ENCODE peak calls at places on chromosomes 16 and 17, in four cellular contexts. C is neural progenitor cell, Z is HAP-1, Q is mammary epithelial cell. K is an unnamed sample.

GRCh38 chr17:41544497-41544896 is 16.4 kb upstream of the KRT19 start:
- DNase-seq in C (peak; percentile 48), Q (no peak), Z (no peak), K (no peak)

GRCh38 chr16:68608330-68608729 is 36.8 kb upstream of the CDH3 start:
- DNase-seq in Z (no peak), C (no peak), Q (no peak), K (no peak)

GRCh38 chr16:88130016-88130415 is 178.8 kb downstream of the BANP start:
- DNase-seq in Q (no peak), C (no peak), Z (no peak), K (no peak)

GRCh38 chr17:61235821-61236197 is 163.8 kb upstream of the TBX2 start:
- DNase-seq in C (peak; percentile 10), Z (peak; percentile 74), Q (peak; percentile 38), K (no peak)

GRCh38 chr16:85413713-85414663 is 199.1 kb upstream of the GSE1 start:
- DNase-seq in Q (no peak), C (no peak), Z (no peak), K (no peak)

GRCh38 chr16:26195225-26195624 is 503.5 kb downstream of the HS3ST4 start:
- DNase-seq in Q (no peak), C (no peak), Z (no peak), K (no peak)

GRCh38 chr17:82332669-82333278 is 792 bp downstream of the SECTM1 start:
- DNase-seq in Q (peak; percentile 46), C (no peak), Z (no peak), K (peak; percentile 47)

GRCh38 chr17:66337866-66338472 is 35.6 kb downstream of the PRKCA start:
- DNase-seq in C (no peak), Z (no peak), Q (no peak), K (no peak)

GRCh38 chr16:54282202-54282922 is 4.2 kb downstream of the IRX3 start:
- DNase-seq in Q (peak; percentile 34), Z (peak; percentile 19), C (peak; percentile 86), K (no peak)

GRCh38 chr16:58948244-58948643 is 214.1 kb upstream of the GOT2 start:
- DNase-seq in Q (no peak), C (no peak), Z (no peak), K (no peak)

GRCh38 chr16:84357191-84357651 is 11.1 kb upstream of the ATP2C2 start:
- DNase-seq in Q (peak; percentile 93), C (no peak), Z (no peak), K (no peak)

GRCh38 chr17:522912-523311 is 170.3 kb upstream of the RPH3AL start:
- DNase-seq in Z (no peak), Q (no peak), C (peak; percentile 47), K (no peak)

GRCh38 chr17:48727415-48728175 is 955 bp downstream of the HOXB13 start:
- DNase-seq in Z (no peak), Q (no peak), C (no peak), K (no peak)
- H3K27me3 ChIP-seq in Z (no peaks in the 10 kb centered on the region), Q (peaks cover 68% of the 10 kb centered on the region), C (peaks cover 100% of the 10 kb centered on the region), K (peaks cover 82% of the 10 kb centered on the region)

DNA sequence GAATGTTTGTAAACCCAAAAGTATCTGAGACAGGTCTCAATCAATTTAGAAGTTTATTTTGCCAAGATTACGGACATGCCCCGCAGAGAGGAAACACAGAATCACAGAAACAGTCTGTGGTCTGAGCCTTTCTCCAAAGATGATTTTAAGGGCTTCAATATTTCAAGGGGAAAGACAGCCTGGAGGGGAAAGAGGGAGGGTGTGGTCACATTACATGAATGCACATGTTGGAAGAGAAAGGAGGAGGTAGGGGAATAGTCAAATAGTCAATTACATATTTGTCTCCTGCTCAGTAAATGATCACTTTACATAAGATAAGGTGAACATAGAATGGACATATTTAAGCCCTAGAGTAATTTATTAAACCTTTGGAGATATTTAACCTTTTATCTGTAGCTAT is 12.3 kb downstream of the UNC45B start:
- DNase-seq in Z (no peak), C (no peak), Q (peak; percentile 40), K (no peak)
- H3K4me1 ChIP-seq in Z (no peaks in the 10 kb centered on the region), C (no peaks in the 10 kb centered on the region), Q (peaks cover 34% of the 10 kb centered on the region), K (no peaks in the 10 kb centered on the region)

GRCh38 chr17:50807014-50807413 is 28.4 kb upstream of the WFIKKN2 start:
- DNase-seq in Z (no peak), Q (no peak), C (no peak), K (no peak)
- H3K27me3 ChIP-seq in Z (no peaks in the 10 kb centered on the region), Q (no peaks in the 10 kb centered on the region), C (no peaks in the 10 kb centered on the region), K (no peaks in the 10 kb centered on the region)

GRCh38 chr17:78872486-78872885 is 30.5 kb downstream of the CEP295NL start:
- DNase-seq in Z (no peak), C (no peak), Q (no peak), K (no peak)

GRCh38 chr17:78873519-78874340 is 29.3 kb downstream of the CEP295NL start:
- DNase-seq in Q (peak; percentile 21), C (peak; percentile 33), Z (no peak), K (no peak)

GRCh38 chr17:78875738-78876597 is 27.0 kb downstream of the CEP295NL start:
- DNase-seq in C (no peak), Z (no peak), Q (no peak), K (no peak)

GRCh38 chr17:78878261-78878660 is 24.7 kb downstream of the CEP295NL start:
- DNase-seq in C (no peak), Q (no peak), Z (no peak), K (no peak)

GRCh38 chr17:78875331-78875730 is 27.7 kb downstream of the CEP295NL start:
- DNase-seq in Z (no peak), C (no peak), Q (no peak), K (no peak)
- H3K4me1 ChIP-seq in Z (no peaks in the 10 kb centered on the region), C (peaks cover 16% of the 10 kb centered on the region), Q (no peaks in the 10 kb centered on the region), K (peaks cover 4% of the 10 kb centered on the region)

DNA sequence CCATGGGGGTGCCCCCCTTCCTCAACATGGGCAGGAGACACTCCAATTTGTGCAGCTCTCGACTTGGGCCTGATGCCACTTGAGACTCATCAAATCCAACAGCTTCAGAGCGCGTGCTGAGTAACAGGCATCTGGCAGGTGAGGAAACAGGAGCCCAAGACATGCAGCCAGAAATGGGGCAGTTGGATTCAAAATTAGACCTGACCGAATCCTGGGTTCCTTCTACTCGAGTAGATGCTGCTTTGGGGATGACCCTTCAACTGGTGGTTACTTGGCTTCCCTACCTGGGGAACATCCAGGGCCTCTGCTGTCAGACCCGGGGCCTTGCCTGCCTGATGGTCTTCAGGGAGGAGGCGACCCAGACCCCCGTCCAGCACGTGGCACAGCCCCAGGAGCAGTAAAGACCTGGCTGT is 488 bp upstream of the NTN3 start:
- DNase-seq in Q (no peak), Z (no peak), C (no peak), K (no peak)
- H3K27me3 ChIP-seq in Q (no peaks in the 10 kb centered on the region), Z (no peaks in the 10 kb centered on the region), C (peaks cover 44% of the 10 kb centered on the region), K (peaks cover 44% of the 10 kb centered on the region)

DNA sequence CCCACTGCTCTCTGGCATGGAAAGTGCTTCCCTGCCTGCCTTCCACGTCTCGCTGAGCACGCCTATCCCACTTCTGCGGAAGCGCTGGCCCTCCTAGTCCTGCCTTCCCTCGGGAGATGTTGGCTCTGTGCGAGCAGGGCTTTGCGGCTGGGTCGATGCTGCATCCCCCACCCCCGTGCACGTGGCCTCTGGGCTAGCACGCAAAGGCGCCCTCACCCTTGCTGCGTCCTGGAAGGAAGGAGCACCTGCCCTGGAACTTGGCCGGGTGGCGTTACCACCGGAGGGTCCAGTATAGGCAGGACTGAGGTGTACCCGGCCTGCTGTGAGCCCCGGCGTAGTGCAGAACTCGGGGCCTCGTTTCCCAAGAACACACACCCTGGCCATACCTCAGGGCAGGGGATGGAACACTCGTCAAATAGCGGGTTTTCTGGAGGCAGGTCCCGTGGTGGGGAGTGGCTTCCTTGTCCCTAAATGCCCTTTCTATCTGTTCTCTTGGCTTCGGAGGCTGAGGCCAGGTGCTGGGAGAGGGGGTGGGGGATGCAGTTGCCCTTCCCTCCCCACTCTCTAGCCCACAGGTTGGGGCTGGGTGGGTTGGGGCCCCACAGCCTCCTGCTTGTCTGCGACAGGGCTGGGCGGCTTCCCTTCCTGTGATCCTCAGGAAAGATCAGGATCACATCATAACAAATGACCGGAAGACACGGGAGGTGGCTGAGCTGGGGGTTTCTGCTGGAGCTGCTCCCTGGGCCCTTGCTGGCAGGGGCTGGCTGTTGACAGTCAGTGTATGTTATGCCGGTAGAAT is 17.4 kb downstream of the BAIAP2 start:
- DNase-seq in Z (no peak), C (no peak), Q (no peak), K (no peak)
- H3K4me1 ChIP-seq in Z (peaks cover 6% of the 10 kb centered on the region), C (peaks cover 29% of the 10 kb centered on the region), Q (peaks cover 60% of the 10 kb centered on the region), K (no peaks in the 10 kb centered on the region)

GRCh38 chr16:82629441-82630027 is 2.8 kb downstream of the CDH13 start:
- DNase-seq in Z (peak; percentile 65), C (peak; percentile 38), Q (peak; percentile 83), K (peak; percentile 16)

GRCh38 chr16:82627811-82628339 is 1.1 kb downstream of the CDH13 start:
- DNase-seq in Q (peak; percentile 92), C (peak; percentile 68), Z (no peak), K (peak; percentile 35)

GRCh38 chr16:82628741-82629140 is 2.0 kb downstream of the CDH13 start:
- DNase-seq in Z (no peak), Q (no peak), C (no peak), K (no peak)

GRCh38 chr16:82621796-82622195 is 5.0 kb upstream of the CDH13 start:
- DNase-seq in Z (peak; percentile 42), C (no peak), Q (no peak), K (no peak)

DNA sequence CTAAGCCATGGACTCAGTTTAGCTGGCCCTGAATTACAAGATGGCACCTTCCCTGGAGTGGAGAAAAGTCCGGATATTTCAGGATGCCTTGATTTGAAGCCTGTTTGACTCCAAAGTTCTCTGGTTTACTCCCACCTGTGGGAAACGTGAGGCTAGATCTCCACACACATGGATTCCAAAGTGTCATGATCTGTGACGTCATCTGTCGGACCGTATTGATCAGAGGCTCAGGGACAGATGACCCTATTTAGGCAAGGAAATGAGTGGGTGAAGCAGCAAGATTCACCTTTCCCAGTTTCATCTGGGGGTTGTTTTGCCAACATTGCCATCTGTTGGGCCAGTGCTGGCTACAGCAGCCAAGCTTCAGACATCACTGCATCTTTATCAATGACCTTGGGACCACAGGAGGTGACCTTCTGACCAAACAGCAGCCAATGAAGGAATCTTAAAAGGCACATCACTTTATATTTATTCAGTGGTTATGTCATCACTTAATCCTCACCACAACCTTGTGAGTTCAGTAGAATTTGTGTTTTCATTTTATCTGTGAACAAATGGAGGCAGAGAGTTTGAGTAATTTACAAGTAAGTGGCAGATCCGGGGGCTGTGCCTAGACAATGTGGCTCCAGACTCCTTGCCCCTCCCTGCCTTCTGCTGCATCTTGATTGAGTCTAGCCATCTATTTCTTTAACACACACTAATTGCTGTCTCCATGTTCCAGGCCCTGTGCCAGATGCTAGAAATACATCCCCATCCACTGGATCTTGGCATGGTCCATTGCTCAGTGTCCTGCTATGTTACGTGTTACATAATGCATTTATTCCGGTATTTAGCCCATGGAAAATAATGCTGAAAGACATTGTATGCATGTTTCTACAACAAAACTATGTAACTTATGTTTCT is 1.5 kb upstream of the CDH13 start:
- DNase-seq in Q (no peak), Z (no peak), C (no peak), K (no peak)
- H3K27me3 ChIP-seq in Q (no peaks in the 10 kb centered on the region), Z (no peaks in the 10 kb centered on the region), C (peaks cover 62% of the 10 kb centered on the region), K (no peaks in the 10 kb centered on the region)